ENCODE peak calls at places on chromosomes 11 and 22, in seven cellular contexts. J is right atrium auricular region; P is heart left ventricle; K is activated CD4-positive, alpha-beta memory T cell treated with anti-CD3 and anti-CD28 coated beads, Interleukin-2, amount 10 ng/mL, durations not matched to agents 7 days and 5 days; Y is astrocyte; H is mesendoderm; E is hepatocyte. U is an unnamed sample.

GRCh38 chr11:110196241-110196754 is 100.1 kb downstream of the RDX start:
- DNase-seq in H (no peak), P (no peak), Y (peak; percentile 84), K (no peak), E (peak; percentile 17), J (peak; percentile 49), U (no peak)

GRCh38 chr22:23268877-23269276 is 88.6 kb downstream of the BCR start:
- DNase-seq in E (no peak), K (no peak), J (no peak), Y (no peak), H (no peak), P (no peak), U (no peak)

GRCh38 chr11:78071717-78072116 is 7.9 kb downstream of the NDUFC2 start:
- DNase-seq in J (no peak), Y (no peak), K (no peak), H (no peak), P (no peak), E (no peak), U (no peak)

GRCh38 chr22:23063539-23064380 is 6.6 kb upstream of the GNAZ start:
- DNase-seq in Y (no peak), H (no peak), P (no peak), J (peak; percentile 53), E (peak; percentile 2), K (peak; percentile 11), U (no peak)

GRCh38 chr11:122888162-122888561 is 5.6 kb downstream of the JHY start:
- DNase-seq in K (no peak), P (no peak), E (no peak), H (no peak), Y (no peak), J (no peak), U (no peak)

GRCh38 chr11:114790910-114791309 is 112.6 kb downstream of the NXPE2 start:
- DNase-seq in E (no peak), Y (no peak), K (no peak), J (no peak), H (no peak), P (no peak), U (no peak)

GRCh38 chr11:17846852-17847453 is 112.4 kb downstream of the KCNC1 start:
- DNase-seq in K (no peak), P (peak; percentile 44), H (peak; percentile 39), Y (peak; percentile 65), J (no peak), E (peak; percentile 31), U (no peak)

GRCh38 chr22:22178992-22179391 is 65.6 kb upstream of the VPREB1 start:
- DNase-seq in K (no peak), Y (no peak), H (no peak), E (no peak), P (no peak), J (no peak), U (no peak)

GRCh38 chr11:95684170-95684569 is 105.4 kb downstream of the FAM76B start:
- DNase-seq in J (no peak), E (no peak), H (no peak), P (no peak), Y (no peak), K (no peak), U (no peak)

GRCh38 chr11:76689861-76690260 is 19.3 kb upstream of the LRRC32 start:
- DNase-seq in K (no peak), P (no peak), J (no peak), Y (no peak), E (no peak), H (no peak), U (no peak)

GRCh38 chr11:76602431-76602861 is 68.1 kb downstream of the LRRC32 start:
- DNase-seq in E (peak; percentile 59), H (no peak), J (peak; percentile 77), K (peak; percentile 12), Y (no peak), P (peak; percentile 84), U (peak; percentile 81)

GRCh38 chr11:111378773-111379499 is at the start of gene POU2AF1:
- DNase-seq in K (peak; percentile 78), J (no peak), P (no peak), E (no peak), H (no peak), Y (peak; percentile 59), U (peak; percentile 28)

GRCh38 chr11:62543680-62544444 is 2.7 kb downstream of the AHNAK start:
- DNase-seq in K (no peak), H (no peak), E (no peak), Y (no peak), J (no peak), P (no peak), U (no peak)

GRCh38 chr11:19957301-19957985 is 202.8 kb downstream of the DBX1 start:
- DNase-seq in H (no peak), Y (no peak), P (no peak), E (peak; percentile 37), K (no peak), J (no peak), U (no peak)

GRCh38 chr11:68215087-68215445 is 2.0 kb upstream of the KMT5B start:
- DNase-seq in E (no peak), J (no peak), K (no peak), P (no peak), H (no peak), Y (no peak), U (no peak)

GRCh38 chr11:117950999-117951961 is 22.1 kb upstream of the TMPRSS13 start:
- DNase-seq in P (no peak), Y (no peak), J (peak; percentile 47), H (no peak), E (no peak), K (peak; percentile 69), U (no peak)

U was measured in left cardiac atrium.